ENCODE peak calls at places on chromosomes 12 and 14, in four cellular contexts. Z is GM10248, F is transverse colon, U is NCI-H1092 treated with DMSO at 0.1 percent for 48 hours. O is an unnamed sample.

GRCh38 chr12:118853634-118854033 is 127.7 kb upstream of the SRRM4 start:
- DNase-seq in Z (no peak), F (no peak), U (no peak), O (no peak)

GRCh38 chr12:39875721-39876120 is 230.2 kb downstream of the SLC2A13 start:
- DNase-seq in Z (no peak), F (no peak), U (no peak), O (no peak)

GRCh38 chr14:59585891-59586554 is 9.4 kb upstream of the CCDC175 start:
- DNase-seq in Z (no peak), F (no peak), U (no peak), O (no peak)

GRCh38 chr12:96335270-96335669 is 65.0 kb downstream of the CDK17 start:
- DNase-seq in Z (no peak), F (no peak), U (no peak), O (no peak)

GRCh38 chr12:101654442-101654841 is 43.0 kb upstream of the CHPT1 start:
- DNase-seq in Z (no peak), F (no peak), U (no peak), O (no peak)

GRCh38 chr12:132561784-132562156 is 48.6 kb downstream of the LRCOL1 start:
- DNase-seq in Z (peak; percentile 56), F (no peak), U (no peak), O (no peak)

GRCh38 chr14:101909371-101910096 is 54.8 kb upstream of the DYNC1H1 start:
- DNase-seq in Z (no peak), F (no peak), U (no peak), O (no peak)

GRCh38 chr14:91113829-91114078 is at the start of gene DGLUCY:
- DNase-seq in Z (peak; percentile 79), F (peak; percentile 86), U (no peak), O (no peak)

O was measured in HS-5.